ENCODE peak calls at places on chromosomes 7 and 10, in five cellular contexts. One of them, this sample, is unnamed.

GRCh38 chr10:100009283-100009792 is 409 bp downstream of the DNMBP start:
- DNase-seq in iPS DF 6.9: no peak
- DNase-seq in suprapubic skin: no peak
- DNase-seq in IMR-90: no peak
- DNase-seq in GM12865: no peak
- DNase-seq in this sample: no peak

GRCh38 chr10:34524369-34525091 is 290.6 kb downstream of the PARD3 start:
- DNase-seq in IMR-90: no peak
- DNase-seq in iPS DF 6.9: no peak
- DNase-seq in suprapubic skin: no peak
- DNase-seq in GM12865: no peak
- DNase-seq in this sample: no peak

GRCh38 chr7:85125679-85126078 is 61.2 kb downstream of the SEMA3D start:
- DNase-seq in iPS DF 6.9: no peak
- DNase-seq in IMR-90: peak
- DNase-seq in suprapubic skin: no peak
- DNase-seq in GM12865: no peak
- DNase-seq in this sample: no peak

GRCh38 chr10:36236931-36237330 is 594.8 kb upstream of the FZD8 start:
- DNase-seq in suprapubic skin: no peak
- DNase-seq in IMR-90: no peak
- DNase-seq in iPS DF 6.9: no peak
- DNase-seq in GM12865: no peak
- DNase-seq in this sample: no peak

GRCh38 chr10:126847666-126848065 is 57.6 kb upstream of the DOCK1 start:
- DNase-seq in IMR-90: no peak
- DNase-seq in GM12865: no peak
- DNase-seq in suprapubic skin: no peak
- DNase-seq in iPS DF 6.9: no peak
- DNase-seq in this sample: no peak

GRCh38 chr7:157707983-157708720 is 371.3 kb downstream of the DNAJB6 start:
- DNase-seq in suprapubic skin: peak
- DNase-seq in iPS DF 6.9: no peak
- DNase-seq in GM12865: no peak
- DNase-seq in IMR-90: no peak
- DNase-seq in this sample: no peak

GRCh38 chr7:44769381-44770209 is 20.9 kb downstream of the ZMIZ2 start:
- DNase-seq in IMR-90: peak
- DNase-seq in GM12865: peak
- DNase-seq in suprapubic skin: no peak
- DNase-seq in iPS DF 6.9: no peak
- DNase-seq in this sample: no peak

GRCh38 chr7:142632291-142633134 is 116.8 kb upstream of the PRSS1 start:
- DNase-seq in IMR-90: peak
- DNase-seq in GM12865: peak
- DNase-seq in suprapubic skin: no peak
- DNase-seq in iPS DF 6.9: peak
- DNase-seq in this sample: no peak

GRCh38 chr10:3071405-3072198 is 4.3 kb downstream of the PFKP start:
- DNase-seq in suprapubic skin: no peak
- DNase-seq in IMR-90: peak
- DNase-seq in GM12865: no peak
- DNase-seq in iPS DF 6.9: no peak
- DNase-seq in this sample: no peak

GRCh38 chr7:74217455-74218342 is 7.9 kb downstream of the LAT2 start:
- DNase-seq in IMR-90: peak
- DNase-seq in iPS DF 6.9: no peak
- DNase-seq in suprapubic skin: no peak
- DNase-seq in GM12865: peak
- DNase-seq in this sample: no peak

GRCh38 chr10:15084502-15084922 is 4.1 kb downstream of the ACBD7 start:
- DNase-seq in iPS DF 6.9: peak
- DNase-seq in suprapubic skin: no peak
- DNase-seq in GM12865: peak
- DNase-seq in IMR-90: peak
- DNase-seq in this sample: no peak

GRCh38 chr7:55078465-55079372 is 59.9 kb downstream of the EGFR start:
- DNase-seq in iPS DF 6.9: no peak
- DNase-seq in GM12865: no peak
- DNase-seq in suprapubic skin: no peak
- DNase-seq in IMR-90: no peak
- DNase-seq in this sample: peak

GRCh38 chr10:50538473-50539398 is 85.0 kb downstream of the SGMS1 start:
- DNase-seq in GM12865: peak
- DNase-seq in IMR-90: no peak
- DNase-seq in iPS DF 6.9: no peak
- DNase-seq in suprapubic skin: no peak
- DNase-seq in this sample: no peak

GRCh38 chr10:112209534-112210200 is 26.1 kb upstream of the GPAM start:
- DNase-seq in suprapubic skin: no peak
- DNase-seq in IMR-90: no peak
- DNase-seq in iPS DF 6.9: no peak
- DNase-seq in GM12865: no peak
- DNase-seq in this sample: no peak

GRCh38 chr10:71708301-71708703 is 11.3 kb downstream of the C10orf105 start:
- DNase-seq in iPS DF 6.9: peak
- DNase-seq in IMR-90: no peak
- DNase-seq in GM12865: peak
- DNase-seq in suprapubic skin: no peak
- DNase-seq in this sample: peak

GRCh38 chr10:86203162-86203905 is 163.3 kb downstream of the GRID1 start:
- DNase-seq in GM12865: peak
- DNase-seq in suprapubic skin: peak
- DNase-seq in IMR-90: peak
- DNase-seq in iPS DF 6.9: peak
- DNase-seq in this sample: no peak

GRCh38 chr10:62015994-62016393 is 114.5 kb downstream of the ARID5B start:
- DNase-seq in GM12865: no peak
- DNase-seq in suprapubic skin: no peak
- DNase-seq in iPS DF 6.9: no peak
- DNase-seq in IMR-90: peak
- DNase-seq in this sample: no peak

GRCh38 chr10:79331709-79332108 is 15.6 kb upstream of the PPIF start:
- DNase-seq in suprapubic skin: no peak
- DNase-seq in IMR-90: peak
- DNase-seq in iPS DF 6.9: no peak
- DNase-seq in GM12865: peak
- DNase-seq in this sample: no peak

GRCh38 chr10:29455095-29455494 is 166.2 kb downstream of the LYZL1 start:
- DNase-seq in IMR-90: no peak
- DNase-seq in suprapubic skin: no peak
- DNase-seq in GM12865: no peak
- DNase-seq in iPS DF 6.9: no peak
- DNase-seq in this sample: no peak

GRCh38 chr7:120725376-120726039 is 132.4 kb downstream of the TSPAN12 start:
- DNase-seq in IMR-90: peak
- DNase-seq in suprapubic skin: no peak
- DNase-seq in iPS DF 6.9: no peak
- DNase-seq in GM12865: peak
- DNase-seq in this sample: no peak

GRCh38 chr7:71682841-71683341 is 550.9 kb downstream of the GALNT17 start:
- DNase-seq in iPS DF 6.9: no peak
- DNase-seq in suprapubic skin: no peak
- DNase-seq in IMR-90: no peak
- DNase-seq in GM12865: no peak
- DNase-seq in this sample: no peak

GRCh38 chr7:124201768-124202349 is 169.0 kb upstream of the TMEM229A start:
- DNase-seq in iPS DF 6.9: no peak
- DNase-seq in IMR-90: peak
- DNase-seq in suprapubic skin: no peak
- DNase-seq in GM12865: no peak
- DNase-seq in this sample: no peak

GRCh38 chr7:11236680-11237079 is 263.0 kb downstream of the PHF14 start:
- DNase-seq in suprapubic skin: no peak
- DNase-seq in GM12865: no peak
- DNase-seq in iPS DF 6.9: no peak
- DNase-seq in IMR-90: no peak
- DNase-seq in this sample: no peak

GRCh38 chr10:103080891-103081581 is 112.0 kb downstream of the NT5C2 start:
- DNase-seq in iPS DF 6.9: no peak
- DNase-seq in IMR-90: no peak
- DNase-seq in GM12865: no peak
- DNase-seq in suprapubic skin: no peak
- DNase-seq in this sample: no peak

GRCh38 chr7:140458191-140458590 is 21.1 kb downstream of the MKRN1 start:
- DNase-seq in IMR-90: no peak
- DNase-seq in iPS DF 6.9: no peak
- DNase-seq in suprapubic skin: no peak
- DNase-seq in GM12865: no peak
- DNase-seq in this sample: no peak

GRCh38 chr10:49280001-49280408 is 19.0 kb upstream of the C10orf71 start:
- DNase-seq in iPS DF 6.9: no peak
- DNase-seq in suprapubic skin: peak
- DNase-seq in GM12865: no peak
- DNase-seq in IMR-90: peak
- DNase-seq in this sample: no peak

GRCh38 chr7:155237297-155237696 is 60.4 kb upstream of the INSIG1 start:
- DNase-seq in GM12865: no peak
- DNase-seq in iPS DF 6.9: no peak
- DNase-seq in suprapubic skin: no peak
- DNase-seq in IMR-90: no peak
- DNase-seq in this sample: no peak

DNA sequence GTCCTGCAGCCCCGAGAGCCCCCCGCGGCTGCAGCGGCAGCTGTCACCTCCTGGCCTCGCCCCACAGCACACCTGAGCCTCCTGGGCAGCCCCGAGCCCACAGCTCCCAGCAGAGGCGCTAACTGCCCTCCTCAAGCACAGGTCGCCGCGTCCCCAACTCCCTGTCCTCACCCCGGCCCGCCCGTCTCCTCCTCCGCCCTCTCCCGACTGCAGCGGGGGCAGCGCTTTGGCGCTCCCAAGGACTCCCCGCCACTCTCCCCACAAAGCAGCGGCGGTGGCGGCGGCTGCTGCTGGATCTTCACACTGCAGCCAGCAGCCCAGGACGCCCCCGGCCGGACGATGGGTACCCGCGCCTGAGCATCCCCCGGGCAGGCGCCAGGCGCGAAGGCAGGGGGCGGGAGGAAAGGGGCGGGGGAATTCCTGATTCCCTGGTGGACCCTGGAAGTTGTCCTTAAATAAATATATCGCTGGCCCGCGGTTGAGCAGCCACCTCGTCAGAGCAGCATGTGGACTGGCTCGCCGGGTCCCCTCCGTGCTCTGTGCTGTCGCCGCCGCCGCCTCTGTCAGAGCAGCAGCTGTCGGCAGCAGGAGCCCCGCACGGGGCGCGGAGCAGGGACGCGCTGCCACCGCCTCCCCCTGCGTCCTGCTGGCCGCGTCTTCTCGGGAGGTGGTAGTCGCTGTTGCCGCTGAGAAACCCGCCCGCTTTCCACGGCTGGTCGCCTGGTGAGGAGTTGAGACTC is at the start of gene ZNF804B:
- DNase-seq in suprapubic skin: peak
- DNase-seq in iPS DF 6.9: no peak
- DNase-seq in IMR-90: no peak
- DNase-seq in GM12865: no peak
- DNase-seq in this sample: peak
- H3K4me3 ChIP-seq in suprapubic skin: peak
- H3K4me3 ChIP-seq in iPS DF 6.9: peak
- H3K4me3 ChIP-seq in IMR-90: no peak
- H3K4me3 ChIP-seq in GM12865: no peak
- H3K4me3 ChIP-seq in this sample: peak

DNA sequence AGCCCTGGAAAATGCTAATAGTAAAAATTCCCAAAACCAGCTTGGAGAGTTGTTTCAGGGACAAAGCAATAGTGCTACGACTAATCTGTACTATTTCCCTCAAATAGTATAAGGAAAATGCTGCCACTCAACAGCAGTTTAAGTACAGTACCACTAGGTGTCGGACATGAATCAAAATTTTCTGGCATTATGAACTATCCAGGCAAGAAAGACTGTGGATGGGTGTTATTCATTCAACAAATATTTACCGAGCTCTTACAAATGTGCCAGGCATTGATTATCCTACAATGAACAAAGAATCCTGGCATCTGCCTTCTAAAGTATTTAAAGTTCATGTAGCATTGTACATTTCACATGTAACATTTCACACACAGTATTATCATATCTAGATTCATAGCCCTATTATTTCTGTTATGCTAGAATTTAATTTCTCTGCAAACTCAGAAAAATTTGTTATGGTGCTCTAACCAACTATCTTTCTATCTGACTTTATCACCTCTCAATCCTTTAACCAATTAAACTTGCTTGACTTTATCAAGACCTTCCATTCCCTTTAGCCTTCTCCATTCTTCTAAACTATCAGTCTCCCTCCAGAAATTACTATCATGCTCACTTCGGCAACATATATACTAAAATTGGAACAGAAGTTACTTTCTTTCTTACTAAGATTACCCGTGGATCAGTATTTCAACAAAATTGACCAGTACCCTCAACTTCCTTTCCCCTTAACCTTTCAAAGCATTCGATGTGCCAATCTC is 80.6 kb downstream of the ARHGAP21 start:
- DNase-seq in IMR-90: peak
- DNase-seq in GM12865: peak
- DNase-seq in suprapubic skin: no peak
- DNase-seq in iPS DF 6.9: peak
- DNase-seq in this sample: no peak
- H3K4me3 ChIP-seq in IMR-90: no peak
- H3K4me3 ChIP-seq in GM12865: no peak
- H3K4me3 ChIP-seq in suprapubic skin: no peak
- H3K4me3 ChIP-seq in iPS DF 6.9: no peak
- H3K4me3 ChIP-seq in this sample: no peak

DNA sequence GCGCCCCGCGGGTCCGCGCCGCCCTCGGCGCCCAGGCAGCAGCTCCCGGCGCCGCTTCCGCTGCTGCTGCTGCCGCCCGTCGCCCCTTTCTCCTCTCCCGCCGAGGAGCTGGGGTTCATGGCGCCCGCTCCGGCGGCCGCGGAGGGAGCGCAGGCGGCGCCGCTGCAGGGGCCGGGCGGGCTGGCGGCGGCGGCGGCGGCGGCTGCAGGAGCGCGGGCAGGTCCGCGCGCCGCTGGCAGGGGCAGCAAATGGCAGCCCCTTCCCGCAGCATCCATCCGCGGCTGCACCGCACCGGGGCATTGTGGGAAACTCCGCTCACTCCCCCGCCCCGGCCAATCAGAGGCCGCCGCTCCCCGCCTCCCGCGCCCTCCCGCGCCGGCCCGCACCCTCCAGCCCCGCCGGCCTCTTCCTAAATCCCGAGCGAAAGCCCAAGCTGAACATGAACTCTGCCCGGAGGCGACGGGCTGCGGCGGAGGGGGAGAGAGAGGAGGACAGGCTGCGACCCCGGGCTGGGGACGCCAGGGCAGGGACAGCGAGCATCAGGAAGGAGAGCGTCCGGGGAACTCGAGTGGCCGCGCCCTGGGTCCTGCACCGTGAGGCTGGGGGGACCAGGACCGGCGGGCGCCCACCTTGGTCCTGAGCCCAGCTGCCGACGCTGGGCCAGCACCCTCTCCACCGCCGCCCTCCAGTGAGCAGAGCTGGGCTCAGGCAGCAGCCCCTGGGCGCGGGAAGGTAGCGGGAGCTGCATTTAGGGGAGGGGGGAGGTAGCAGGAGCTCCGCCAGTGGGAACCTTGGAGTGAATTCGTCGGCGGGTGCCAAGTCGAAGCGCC is at the start of gene DGKI:
- DNase-seq in IMR-90: no peak
- DNase-seq in GM12865: peak
- DNase-seq in iPS DF 6.9: no peak
- DNase-seq in suprapubic skin: no peak
- DNase-seq in this sample: peak
- H3K4me3 ChIP-seq in IMR-90: peak
- H3K4me3 ChIP-seq in GM12865: peak
- H3K4me3 ChIP-seq in iPS DF 6.9: peak
- H3K4me3 ChIP-seq in suprapubic skin: peak
- H3K4me3 ChIP-seq in this sample: peak

GRCh38 chr10:24882047-24882698 is 70.2 kb downstream of the PRTFDC1 start:
- DNase-seq in iPS DF 6.9: no peak
- DNase-seq in suprapubic skin: no peak
- DNase-seq in IMR-90: peak
- DNase-seq in GM12865: peak
- DNase-seq in this sample: no peak
- H3K4me3 ChIP-seq in iPS DF 6.9: no peak
- H3K4me3 ChIP-seq in suprapubic skin: no peak
- H3K4me3 ChIP-seq in IMR-90: no peak
- H3K4me3 ChIP-seq in GM12865: no peak
- H3K4me3 ChIP-seq in this sample: no peak

This sample was measured in psoas muscle.